ENCODE peak calls at places on chromosomes 6 and 20, in seven cellular contexts. One of them, this sample, is unnamed.

GRCh38 chr6:4786936-4787504 is 10.8 kb downstream of the CDYL start:
- DNase-seq in CD4-positive, alpha-beta T cell: no peak
- DNase-seq in GM12865: no peak
- DNase-seq in B cell: no peak
- DNase-seq in GM13976: no peak
- DNase-seq in astrocyte of the spinal cord: no peak
- DNase-seq in fibroblast of mammary gland: no peak
- DNase-seq in this sample: no peak

GRCh38 chr6:3227363-3228045 is at the start of gene TUBB2B:
- DNase-seq in CD4-positive, alpha-beta T cell: no peak
- DNase-seq in GM12865: peak
- DNase-seq in B cell: peak
- DNase-seq in GM13976: peak
- DNase-seq in astrocyte of the spinal cord: peak
- DNase-seq in fibroblast of mammary gland: no peak
- DNase-seq in this sample: no peak

GRCh38 chr6:24257282-24257681 is 100.6 kb downstream of the DCDC2 start:
- DNase-seq in CD4-positive, alpha-beta T cell: no peak
- DNase-seq in GM12865: no peak
- DNase-seq in B cell: no peak
- DNase-seq in GM13976: no peak
- DNase-seq in astrocyte of the spinal cord: no peak
- DNase-seq in fibroblast of mammary gland: no peak
- DNase-seq in this sample: no peak

GRCh38 chr6:156899071-156899470 is 121.9 kb downstream of the ARID1B start:
- DNase-seq in CD4-positive, alpha-beta T cell: no peak
- DNase-seq in GM12865: no peak
- DNase-seq in B cell: no peak
- DNase-seq in GM13976: no peak
- DNase-seq in astrocyte of the spinal cord: no peak
- DNase-seq in fibroblast of mammary gland: no peak
- DNase-seq in this sample: no peak

GRCh38 chr6:34246563-34247391 is 2.0 kb downstream of the SMIM29 start:
- DNase-seq in CD4-positive, alpha-beta T cell: peak
- DNase-seq in GM12865: peak
- DNase-seq in B cell: peak
- DNase-seq in GM13976: peak
- DNase-seq in astrocyte of the spinal cord: peak
- DNase-seq in fibroblast of mammary gland: peak
- DNase-seq in this sample: no peak

GRCh38 chr6:162416845-162417537 is 310.6 kb downstream of the PRKN start:
- DNase-seq in CD4-positive, alpha-beta T cell: no peak
- DNase-seq in GM12865: no peak
- DNase-seq in B cell: no peak
- DNase-seq in GM13976: no peak
- DNase-seq in astrocyte of the spinal cord: no peak
- DNase-seq in fibroblast of mammary gland: peak
- DNase-seq in this sample: no peak

GRCh38 chr20:32077192-32077591 is 25.1 kb downstream of the HCK start:
- DNase-seq in CD4-positive, alpha-beta T cell: no peak
- DNase-seq in GM12865: no peak
- DNase-seq in B cell: no peak
- DNase-seq in GM13976: no peak
- DNase-seq in astrocyte of the spinal cord: no peak
- DNase-seq in fibroblast of mammary gland: no peak
- DNase-seq in this sample: no peak

GRCh38 chr6:72321741-72322140 is 300.1 kb upstream of the KCNQ5 start:
- DNase-seq in CD4-positive, alpha-beta T cell: no peak
- DNase-seq in GM12865: no peak
- DNase-seq in B cell: no peak
- DNase-seq in GM13976: no peak
- DNase-seq in astrocyte of the spinal cord: peak
- DNase-seq in fibroblast of mammary gland: peak
- DNase-seq in this sample: no peak

GRCh38 chr6:164826831-164827468 is 482.5 kb downstream of the C6orf118 start:
- DNase-seq in CD4-positive, alpha-beta T cell: no peak
- DNase-seq in GM12865: no peak
- DNase-seq in B cell: no peak
- DNase-seq in GM13976: no peak
- DNase-seq in astrocyte of the spinal cord: no peak
- DNase-seq in fibroblast of mammary gland: no peak
- DNase-seq in this sample: no peak

GRCh38 chr20:44700306-44700705 is 14.9 kb upstream of the CCN5 start:
- DNase-seq in CD4-positive, alpha-beta T cell: no peak
- DNase-seq in GM12865: no peak
- DNase-seq in B cell: no peak
- DNase-seq in GM13976: no peak
- DNase-seq in astrocyte of the spinal cord: no peak
- DNase-seq in fibroblast of mammary gland: no peak
- DNase-seq in this sample: no peak

GRCh38 chr6:14452567-14453527 is 335.3 kb downstream of the CD83 start:
- DNase-seq in CD4-positive, alpha-beta T cell: peak
- DNase-seq in GM12865: no peak
- DNase-seq in B cell: no peak
- DNase-seq in GM13976: no peak
- DNase-seq in astrocyte of the spinal cord: no peak
- DNase-seq in fibroblast of mammary gland: no peak
- DNase-seq in this sample: no peak

GRCh38 chr6:24313477-24314141 is 44.2 kb downstream of the DCDC2 start:
- DNase-seq in CD4-positive, alpha-beta T cell: no peak
- DNase-seq in GM12865: no peak
- DNase-seq in B cell: no peak
- DNase-seq in GM13976: no peak
- DNase-seq in astrocyte of the spinal cord: peak
- DNase-seq in fibroblast of mammary gland: peak
- DNase-seq in this sample: no peak

GRCh38 chr20:15265910-15266309 is 928.5 kb upstream of the FLRT3 start:
- DNase-seq in CD4-positive, alpha-beta T cell: no peak
- DNase-seq in GM12865: peak
- DNase-seq in B cell: no peak
- DNase-seq in GM13976: no peak
- DNase-seq in astrocyte of the spinal cord: no peak
- DNase-seq in fibroblast of mammary gland: no peak
- DNase-seq in this sample: no peak

GRCh38 chr20:51884561-51884960 is 82.2 kb upstream of the SALL4 start:
- DNase-seq in CD4-positive, alpha-beta T cell: no peak
- DNase-seq in GM12865: no peak
- DNase-seq in B cell: no peak
- DNase-seq in GM13976: no peak
- DNase-seq in astrocyte of the spinal cord: peak
- DNase-seq in fibroblast of mammary gland: peak
- DNase-seq in this sample: no peak

GRCh38 chr6:146965110-146965689 is 239.0 kb upstream of the STXBP5 start:
- DNase-seq in CD4-positive, alpha-beta T cell: no peak
- DNase-seq in GM12865: no peak
- DNase-seq in B cell: no peak
- DNase-seq in GM13976: no peak
- DNase-seq in astrocyte of the spinal cord: no peak
- DNase-seq in fibroblast of mammary gland: no peak
- DNase-seq in this sample: no peak

GRCh38 chr20:36579996-36580545 is 6.7 kb downstream of the TGIF2 start:
- DNase-seq in CD4-positive, alpha-beta T cell: no peak
- DNase-seq in GM12865: no peak
- DNase-seq in B cell: no peak
- DNase-seq in GM13976: no peak
- DNase-seq in astrocyte of the spinal cord: peak
- DNase-seq in fibroblast of mammary gland: peak
- DNase-seq in this sample: no peak

GRCh38 chr6:5087389-5087788 is 2.2 kb downstream of the PPP1R3G start:
- DNase-seq in CD4-positive, alpha-beta T cell: no peak
- DNase-seq in GM12865: no peak
- DNase-seq in B cell: no peak
- DNase-seq in GM13976: no peak
- DNase-seq in astrocyte of the spinal cord: no peak
- DNase-seq in fibroblast of mammary gland: no peak
- DNase-seq in this sample: peak

GRCh38 chr20:32792316-32792715 is 27.4 kb upstream of the MAPRE1 start:
- DNase-seq in CD4-positive, alpha-beta T cell: no peak
- DNase-seq in GM12865: peak
- DNase-seq in B cell: peak
- DNase-seq in GM13976: peak
- DNase-seq in astrocyte of the spinal cord: no peak
- DNase-seq in fibroblast of mammary gland: no peak
- DNase-seq in this sample: no peak

GRCh38 chr6:108477034-108477433 is 83.7 kb upstream of the FOXO3 start:
- DNase-seq in CD4-positive, alpha-beta T cell: no peak
- DNase-seq in GM12865: no peak
- DNase-seq in B cell: no peak
- DNase-seq in GM13976: no peak
- DNase-seq in astrocyte of the spinal cord: no peak
- DNase-seq in fibroblast of mammary gland: no peak
- DNase-seq in this sample: no peak

GRCh38 chr20:48921883-48922867 is 664 bp downstream of the ARFGEF2 start:
- DNase-seq in CD4-positive, alpha-beta T cell: no peak
- DNase-seq in GM12865: no peak
- DNase-seq in B cell: no peak
- DNase-seq in GM13976: no peak
- DNase-seq in astrocyte of the spinal cord: peak
- DNase-seq in fibroblast of mammary gland: peak
- DNase-seq in this sample: peak

GRCh38 chr6:122315842-122316241 is 83.6 kb upstream of the HSF2 start:
- DNase-seq in CD4-positive, alpha-beta T cell: no peak
- DNase-seq in GM12865: no peak
- DNase-seq in B cell: no peak
- DNase-seq in GM13976: no peak
- DNase-seq in astrocyte of the spinal cord: no peak
- DNase-seq in fibroblast of mammary gland: no peak
- DNase-seq in this sample: no peak

GRCh38 chr6:17585766-17586502 is 14.2 kb upstream of the FAM8A1 start:
- DNase-seq in CD4-positive, alpha-beta T cell: no peak
- DNase-seq in GM12865: peak
- DNase-seq in B cell: no peak
- DNase-seq in GM13976: no peak
- DNase-seq in astrocyte of the spinal cord: no peak
- DNase-seq in fibroblast of mammary gland: no peak
- DNase-seq in this sample: no peak

GRCh38 chr20:34516874-34517542 is 786 bp downstream of the DYNLRB1 start:
- DNase-seq in CD4-positive, alpha-beta T cell: peak
- DNase-seq in GM12865: peak
- DNase-seq in B cell: peak
- DNase-seq in GM13976: no peak
- DNase-seq in astrocyte of the spinal cord: peak
- DNase-seq in fibroblast of mammary gland: no peak
- DNase-seq in this sample: no peak

GRCh38 chr20:62603021-62603906 is 39.0 kb upstream of the SLCO4A1 start:
- DNase-seq in CD4-positive, alpha-beta T cell: no peak
- DNase-seq in GM12865: no peak
- DNase-seq in B cell: peak
- DNase-seq in GM13976: peak
- DNase-seq in astrocyte of the spinal cord: peak
- DNase-seq in fibroblast of mammary gland: peak
- DNase-seq in this sample: peak

GRCh38 chr6:94041930-94042724 is 622.8 kb upstream of the EPHA7 start:
- DNase-seq in CD4-positive, alpha-beta T cell: no peak
- DNase-seq in GM12865: no peak
- DNase-seq in B cell: no peak
- DNase-seq in GM13976: no peak
- DNase-seq in astrocyte of the spinal cord: no peak
- DNase-seq in fibroblast of mammary gland: no peak
- DNase-seq in this sample: no peak

GRCh38 chr6:44038543-44039065 is 88.6 kb downstream of the MRPL14 start:
- DNase-seq in CD4-positive, alpha-beta T cell: no peak
- DNase-seq in GM12865: no peak
- DNase-seq in B cell: no peak
- DNase-seq in GM13976: no peak
- DNase-seq in astrocyte of the spinal cord: no peak
- DNase-seq in fibroblast of mammary gland: no peak
- DNase-seq in this sample: no peak

DNA sequence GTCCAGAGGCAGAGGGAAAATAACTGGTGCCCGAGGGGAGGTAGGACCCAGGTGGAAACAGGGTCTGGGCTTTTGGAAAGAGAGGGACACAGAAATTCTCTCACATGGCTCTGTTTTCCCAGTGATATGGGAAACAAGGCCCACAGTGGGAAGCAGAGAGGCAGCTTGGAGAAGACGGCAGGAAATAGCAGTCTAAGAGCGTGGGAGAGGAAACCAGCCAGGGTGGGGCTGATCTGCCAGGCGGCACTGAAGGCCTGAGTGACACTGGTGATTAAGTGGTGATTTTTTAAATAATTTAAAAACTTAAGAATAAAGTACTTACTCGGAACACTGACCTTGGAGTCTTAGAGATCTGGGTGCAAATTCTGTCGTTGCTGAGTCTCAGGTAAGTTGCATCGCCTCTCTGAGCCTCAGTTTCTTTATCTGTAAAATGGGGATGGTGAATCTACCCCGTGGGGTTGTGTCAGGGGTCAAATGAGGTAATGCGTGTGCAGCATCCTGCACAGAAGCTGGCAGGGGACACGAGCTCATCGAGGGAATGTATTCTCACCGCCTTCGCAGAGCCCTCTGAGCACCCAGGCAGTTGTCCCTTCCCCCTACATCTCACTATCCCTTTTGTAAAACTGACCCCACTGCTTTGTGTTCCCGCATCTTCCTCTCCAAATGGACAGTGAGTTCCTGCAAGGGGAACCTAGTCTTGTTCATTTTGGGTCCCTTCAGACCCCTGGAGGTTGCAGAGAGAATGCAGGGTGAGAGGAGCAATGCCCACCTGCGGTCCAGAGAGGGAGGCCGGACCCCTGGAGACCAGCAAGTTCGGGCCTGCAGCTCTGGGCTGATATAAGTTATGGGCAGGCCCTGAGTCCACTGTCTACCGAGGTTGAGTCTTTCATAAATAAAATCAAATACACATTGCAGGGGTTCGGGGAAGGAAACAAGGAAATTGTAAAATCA is 228.6 kb upstream of the PMEPA1 start:
- DNase-seq in CD4-positive, alpha-beta T cell: no peak
- DNase-seq in GM12865: no peak
- DNase-seq in B cell: no peak
- DNase-seq in GM13976: no peak
- DNase-seq in astrocyte of the spinal cord: peak
- DNase-seq in fibroblast of mammary gland: no peak
- DNase-seq in this sample: no peak
- TF ChIP-seq CTCF in CD4-positive, alpha-beta T cell: no peak
- TF ChIP-seq CTCF in GM12865: no peak
- TF ChIP-seq CTCF in B cell: no peak
- TF ChIP-seq CTCF in GM13976: no peak
- TF ChIP-seq CTCF in astrocyte of the spinal cord: peak
- TF ChIP-seq CTCF in fibroblast of mammary gland: no peak
- TF ChIP-seq CTCF in this sample: no peak

GRCh38 chr20:50294164-50295088 is 103.8 kb downstream of the CEBPB start:
- DNase-seq in CD4-positive, alpha-beta T cell: no peak
- DNase-seq in GM12865: no peak
- DNase-seq in B cell: no peak
- DNase-seq in GM13976: no peak
- DNase-seq in astrocyte of the spinal cord: no peak
- DNase-seq in fibroblast of mammary gland: no peak
- DNase-seq in this sample: no peak
- TF ChIP-seq CTCF in CD4-positive, alpha-beta T cell: no peak
- TF ChIP-seq CTCF in GM12865: no peak
- TF ChIP-seq CTCF in B cell: no peak
- TF ChIP-seq CTCF in GM13976: no peak
- TF ChIP-seq CTCF in astrocyte of the spinal cord: no peak
- TF ChIP-seq CTCF in fibroblast of mammary gland: no peak
- TF ChIP-seq CTCF in this sample: no peak

GRCh38 chr6:31779908-31780307 is 2.8 kb upstream of the VWA7 start:
- DNase-seq in CD4-positive, alpha-beta T cell: no peak
- DNase-seq in GM12865: no peak
- DNase-seq in B cell: no peak
- DNase-seq in GM13976: no peak
- DNase-seq in astrocyte of the spinal cord: no peak
- DNase-seq in fibroblast of mammary gland: no peak
- DNase-seq in this sample: no peak
- TF ChIP-seq CTCF in CD4-positive, alpha-beta T cell: no peak
- TF ChIP-seq CTCF in GM12865: no peak
- TF ChIP-seq CTCF in B cell: no peak
- TF ChIP-seq CTCF in GM13976: no peak
- TF ChIP-seq CTCF in astrocyte of the spinal cord: no peak
- TF ChIP-seq CTCF in fibroblast of mammary gland: no peak
- TF ChIP-seq CTCF in this sample: no peak

GRCh38 chr20:2753456-2754040 is 46.9 kb downstream of the CPXM1 start:
- DNase-seq in CD4-positive, alpha-beta T cell: no peak
- DNase-seq in GM12865: no peak
- DNase-seq in B cell: no peak
- DNase-seq in GM13976: no peak
- DNase-seq in astrocyte of the spinal cord: no peak
- DNase-seq in fibroblast of mammary gland: no peak
- DNase-seq in this sample: no peak
- TF ChIP-seq CTCF in CD4-positive, alpha-beta T cell: no peak
- TF ChIP-seq CTCF in GM12865: no peak
- TF ChIP-seq CTCF in B cell: no peak
- TF ChIP-seq CTCF in GM13976: no peak
- TF ChIP-seq CTCF in astrocyte of the spinal cord: no peak
- TF ChIP-seq CTCF in fibroblast of mammary gland: no peak
- TF ChIP-seq CTCF in this sample: no peak